ENCODE peak calls at places on chromosome 18, in six cellular contexts. W is A549, F is T-helper 1 cell, P is thoracic aorta, J is MM.1S, S is NCI-H748 treated with DMSO at 0.1 percent for 48 hours. R is an unnamed sample.

GRCh38 chr18:13583567-13584245 is 142.7 kb downstream of the FAM210A start:
- DNase-seq in S (no peak), F (no peak), W (no peak), P (no peak), J (no peak), R (no peak)

GRCh38 chr18:29154196-29154757 is 977.3 kb upstream of the CDH2 start:
- DNase-seq in J (no peak), P (no peak), F (no peak), S (no peak), W (peak), R (no peak)

GRCh38 chr18:67402543-67402942 is 114.0 kb downstream of the DSEL start:
- DNase-seq in F (no peak), S (no peak), J (no peak), W (no peak), P (no peak), R (no peak)

GRCh38 chr18:76354348-76354747 is 140.7 kb downstream of the ZNF516 start:
- DNase-seq in P (no peak), F (no peak), S (no peak), J (no peak), W (no peak), R (no peak)

GRCh38 chr18:706438-706837 is 6.0 kb downstream of the ENOSF1 start:
- DNase-seq in J (no peak), W (no peak), F (no peak), P (no peak), S (no peak), R (no peak)

GRCh38 chr18:68172842-68173549 is 541.9 kb downstream of the TMX3 start:
- DNase-seq in F (no peak), J (no peak), P (no peak), S (no peak), W (peak), R (no peak)

GRCh38 chr18:54769526-54770464 is 58.5 kb upstream of the RAB27B start:
- DNase-seq in S (no peak), F (no peak), W (no peak), P (no peak), J (no peak), R (no peak)

GRCh38 chr18:74453011-74453571 is 4.0 kb downstream of the DIPK1C start:
- DNase-seq in P (no peak), F (no peak), J (no peak), W (no peak), S (no peak), R (no peak)

GRCh38 chr18:3710712-3711269 is 260.8 kb downstream of the TGIF1 start:
- DNase-seq in W (peak), S (no peak), J (no peak), P (no peak), F (no peak), R (no peak)

GRCh38 chr18:63283305-63283704 is 36.3 kb downstream of the BCL2 start:
- DNase-seq in P (no peak), W (no peak), S (no peak), J (no peak), F (no peak), R (no peak)

GRCh38 chr18:79465392-79465991 is 69.8 kb downstream of the NFATC1 start:
- DNase-seq in P (no peak), W (no peak), F (no peak), S (no peak), J (peak), R (no peak)

GRCh38 chr18:9469700-9470099 is 5.6 kb upstream of the RALBP1 start:
- DNase-seq in P (no peak), J (no peak), F (no peak), S (no peak), W (no peak), R (no peak)

GRCh38 chr18:11947214-11948119 is 33.8 kb upstream of the IMPA2 start:
- DNase-seq in F (no peak), P (peak), S (no peak), J (peak), W (peak), R (peak)

GRCh38 chr18:22567794-22568193 is 150.1 kb upstream of the CTAGE1 start:
- DNase-seq in J (no peak), P (no peak), W (no peak), S (no peak), F (no peak), R (peak)

GRCh38 chr18:62179213-62179612 is 7.6 kb downstream of the PIGN start:
- DNase-seq in J (no peak), F (no peak), P (no peak), W (no peak), S (no peak), R (no peak)

GRCh38 chr18:10138719-10139118 is 224.9 kb downstream of the VAPA start:
- DNase-seq in P (no peak), J (no peak), W (no peak), F (no peak), S (no peak), R (no peak)